ENCODE peak calls at places on chromosomes 4 and X, in four cellular contexts. C is K562, P is HepG2, T is HEK293T. Y is an unnamed sample.

GRCh38 chr4:111362891-111363290 is 740.0 kb upstream of the PITX2 start:
- DNase-seq in T (no peak), C (no peak), P (no peak), Y (no peak)

GRCh38 chr4:112514449-112515277 is 1.3 kb downstream of the NEUROG2 start:
- DNase-seq in P (no peak), C (no peak), T (peak), Y (no peak)

GRCh38 chrX:109294097-109294815 is 187.6 kb downstream of the GUCY2F start:
- DNase-seq in C (no peak), P (no peak), T (no peak), Y (no peak)

GRCh38 chr4:39544580-39545315 is 17.5 kb upstream of the UGDH start:
- DNase-seq in C (no peak), T (no peak), P (no peak), Y (no peak)

GRCh38 chr4:44629280-44629866 is 22.1 kb downstream of the YIPF7 start:
- DNase-seq in C (peak), T (peak), P (peak), Y (peak)

GRCh38 chr4:143554728-143555597 is 41.5 kb downstream of the SMARCA5 start:
- DNase-seq in T (no peak), C (no peak), P (no peak), Y (peak)

GRCh38 chrX:638482-639131 is 8.0 kb downstream of the SHOX start:
- DNase-seq in P (no peak), T (no peak), C (no peak), Y (no peak)

GRCh38 chr4:53306729-53307128 is 59.1 kb downstream of the SCFD2 start:
- DNase-seq in T (no peak), C (no peak), P (no peak), Y (no peak)

GRCh38 chrX:63283331-63283730 is 67.8 kb downstream of the SPIN4 start:
- DNase-seq in T (no peak), P (no peak), C (no peak), Y (no peak)

GRCh38 chr4:2289955-2290333 is 28.0 kb upstream of the MXD4 start:
- DNase-seq in P (no peak), C (no peak), T (no peak), Y (no peak)

GRCh38 chr4:26141101-26141830 is 179.5 kb upstream of the RBPJ start:
- DNase-seq in P (no peak), T (no peak), C (no peak), Y (no peak)

GRCh38 chr4:112968456-112969159 is 80.8 kb upstream of the ANK2 start:
- DNase-seq in T (no peak), P (no peak), C (no peak), Y (no peak)

GRCh38 chrX:7996414-7996813 is 69.2 kb upstream of the PNPLA4 start:
- DNase-seq in C (peak), P (peak), T (peak), Y (no peak)

GRCh38 chr4:84751707-84752106 is 168.8 kb downstream of the CDS1 start:
- DNase-seq in P (no peak), T (no peak), C (no peak), Y (no peak)

GRCh38 chr4:84750956-84751275 is 168.0 kb downstream of the CDS1 start:
- DNase-seq in C (no peak), P (no peak), T (no peak), Y (no peak)

GRCh38 chr4:84750260-84750955 is 167.5 kb downstream of the CDS1 start:
- DNase-seq in T (peak), C (peak), P (peak), Y (no peak)

GRCh38 chr4:84753318-84753972 is 170.5 kb downstream of the CDS1 start:
- DNase-seq in C (no peak), P (no peak), T (no peak), Y (no peak)
- TF ChIP-seq TARDBP in C (no peak), P (no peak), T (no peak), Y (no peak)

DNA sequence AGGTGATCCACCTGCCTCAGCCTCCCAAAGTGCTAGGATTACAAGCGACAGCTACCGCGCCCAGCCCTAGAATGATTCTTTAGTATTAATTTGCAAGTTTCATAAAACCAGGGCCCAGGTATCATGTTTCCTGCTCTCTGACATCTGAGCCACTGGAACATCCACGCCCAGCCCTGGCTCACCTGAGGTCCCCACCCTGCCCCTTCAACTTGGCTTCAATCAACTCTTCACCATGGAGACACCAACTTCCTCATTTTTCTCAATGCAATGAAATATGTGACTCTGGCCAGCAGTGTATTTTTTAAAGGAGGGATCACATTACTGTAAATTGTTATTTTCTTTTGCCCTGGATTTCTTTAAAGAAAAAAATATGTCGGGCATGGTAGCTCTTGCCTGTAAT is 3.9 kb downstream of the PRSS12 start:
- DNase-seq in C (no peak), T (no peak), P (no peak), Y (no peak)
- TF ChIP-seq TARDBP in C (no peak), T (no peak), P (no peak), Y (no peak)

GRCh38 chr4:176193898-176194297 is 1.5 kb downstream of the SPATA4 start:
- DNase-seq in P (no peak), C (no peak), T (no peak), Y (no peak)

GRCh38 chr4:176193126-176193525 is 2.3 kb downstream of the SPATA4 start:
- DNase-seq in P (no peak), C (no peak), T (no peak), Y (no peak)

GRCh38 chr4:176188654-176189053 is 6.7 kb downstream of the SPATA4 start:
- DNase-seq in P (no peak), C (no peak), T (no peak), Y (no peak)

GRCh38 chr4:176189891-176190795 is 5.2 kb downstream of the SPATA4 start:
- DNase-seq in C (no peak), T (no peak), P (no peak), Y (no peak)

DNA sequence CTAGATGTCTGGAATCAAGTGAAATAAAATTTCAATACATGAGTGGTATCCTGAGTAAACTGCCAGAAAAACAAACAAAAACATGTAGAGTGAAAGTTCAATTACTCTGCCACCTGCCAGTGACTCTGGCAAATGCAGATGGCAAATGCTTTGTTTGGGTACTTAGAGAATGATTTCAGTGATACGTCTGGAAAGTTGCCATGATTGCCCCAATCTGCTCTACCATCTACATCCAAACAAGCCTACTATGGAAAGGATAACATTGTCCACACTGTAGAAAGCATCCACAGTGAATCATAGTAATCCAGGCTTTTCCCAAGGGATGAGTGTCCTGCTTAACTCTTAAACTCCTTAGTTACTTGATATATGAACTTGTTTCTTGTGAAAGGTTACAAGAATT is 3.4 kb downstream of the SPATA4 start:
- DNase-seq in P (no peak), T (no peak), C (no peak), Y (no peak)
- TF ChIP-seq TARDBP in P (no peak), T (no peak), C (no peak), Y (no peak)

GRCh38 chrX:45765281-45765680 is 564.6 kb upstream of the DIPK2B start:
- DNase-seq in T (no peak), C (no peak), P (no peak), Y (no peak)
- TF ChIP-seq TARDBP in T (no peak), C (no peak), P (no peak), Y (no peak)

GRCh38 chrX:129650821-129651510 is 3.8 kb downstream of the APLN start:
- DNase-seq in C (no peak), P (no peak), T (no peak), Y (no peak)
- TF ChIP-seq TARDBP in C (no peak), P (no peak), T (no peak), Y (no peak)

DNA sequence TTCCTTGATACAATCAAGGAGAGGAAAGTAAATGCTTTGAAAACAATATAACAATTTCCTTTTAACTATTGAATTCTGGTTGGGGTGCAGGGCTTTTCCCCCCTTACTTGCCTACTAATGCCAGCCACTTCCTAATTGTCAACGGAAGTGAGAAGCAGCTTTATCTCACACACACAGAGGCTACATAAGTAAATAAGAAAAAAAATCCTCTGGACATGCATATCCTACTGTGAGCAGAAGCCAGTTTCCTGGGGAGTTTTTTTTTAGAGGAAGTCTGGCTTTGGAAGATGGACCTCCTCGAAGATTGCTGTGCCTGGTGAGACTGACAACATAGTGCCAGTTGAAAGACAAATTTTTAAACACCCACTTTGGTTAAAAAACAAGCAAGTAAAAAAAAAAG is 180.6 kb downstream of the OPHN1 start:
- DNase-seq in P (no peak), C (no peak), T (no peak), Y (no peak)
- TF ChIP-seq TARDBP in P (no peak), C (no peak), T (no peak), Y (no peak)